ENCODE peak calls at places on chromosome 7, in seven cellular contexts. One of them, this sample, is unnamed.

GRCh38 chr7:30115709-30116297 is 19.0 kb upstream of the MTURN start:
- DNase-seq in fibroblast of the aortic adventitia: no peak
- DNase-seq in upper lobe of right lung: no peak
- DNase-seq in mucosa of descending colon: no peak
- DNase-seq in SHP77 treated with DMSO at 0.1 percent for 48 hours: no peak
- DNase-seq in HFF-Myc: no peak
- DNase-seq in A549: no peak
- DNase-seq in this sample: no peak

GRCh38 chr7:150631084-150631824 is 931 bp downstream of the GIMAP6 start:
- DNase-seq in fibroblast of the aortic adventitia: no peak
- DNase-seq in upper lobe of right lung: no peak
- DNase-seq in mucosa of descending colon: peak
- DNase-seq in SHP77 treated with DMSO at 0.1 percent for 48 hours: no peak
- DNase-seq in HFF-Myc: no peak
- DNase-seq in A549: no peak
- DNase-seq in this sample: no peak

GRCh38 chr7:40887099-40887498 is 752.3 kb downstream of the SUGCT start:
- DNase-seq in fibroblast of the aortic adventitia: peak
- DNase-seq in upper lobe of right lung: no peak
- DNase-seq in mucosa of descending colon: no peak
- DNase-seq in SHP77 treated with DMSO at 0.1 percent for 48 hours: no peak
- DNase-seq in HFF-Myc: no peak
- DNase-seq in A549: no peak
- DNase-seq in this sample: no peak

GRCh38 chr7:42096681-42097637 is 140.1 kb downstream of the GLI3 start:
- DNase-seq in fibroblast of the aortic adventitia: peak
- DNase-seq in upper lobe of right lung: no peak
- DNase-seq in mucosa of descending colon: peak
- DNase-seq in SHP77 treated with DMSO at 0.1 percent for 48 hours: no peak
- DNase-seq in HFF-Myc: no peak
- DNase-seq in A549: no peak
- DNase-seq in this sample: no peak

GRCh38 chr7:28408974-28409715 is 3.2 kb upstream of the CREB5 start:
- DNase-seq in fibroblast of the aortic adventitia: peak
- DNase-seq in upper lobe of right lung: peak
- DNase-seq in mucosa of descending colon: peak
- DNase-seq in SHP77 treated with DMSO at 0.1 percent for 48 hours: peak
- DNase-seq in HFF-Myc: peak
- DNase-seq in A549: peak
- DNase-seq in this sample: peak

GRCh38 chr7:192701-193536 is 548 bp downstream of the FAM20C start:
- DNase-seq in fibroblast of the aortic adventitia: no peak
- DNase-seq in upper lobe of right lung: no peak
- DNase-seq in mucosa of descending colon: peak
- DNase-seq in SHP77 treated with DMSO at 0.1 percent for 48 hours: no peak
- DNase-seq in HFF-Myc: no peak
- DNase-seq in A549: no peak
- DNase-seq in this sample: no peak

GRCh38 chr7:91183408-91183807 is 80.8 kb upstream of the FZD1 start:
- DNase-seq in fibroblast of the aortic adventitia: no peak
- DNase-seq in upper lobe of right lung: no peak
- DNase-seq in mucosa of descending colon: no peak
- DNase-seq in SHP77 treated with DMSO at 0.1 percent for 48 hours: no peak
- DNase-seq in HFF-Myc: no peak
- DNase-seq in A549: no peak
- DNase-seq in this sample: no peak

GRCh38 chr7:91973632-91974031 is 33.0 kb downstream of the AKAP9 start:
- DNase-seq in fibroblast of the aortic adventitia: no peak
- DNase-seq in upper lobe of right lung: no peak
- DNase-seq in mucosa of descending colon: no peak
- DNase-seq in SHP77 treated with DMSO at 0.1 percent for 48 hours: no peak
- DNase-seq in HFF-Myc: no peak
- DNase-seq in A549: no peak
- DNase-seq in this sample: no peak

GRCh38 chr7:134685250-134685649 is 38.6 kb downstream of the BPGM start:
- DNase-seq in fibroblast of the aortic adventitia: no peak
- DNase-seq in upper lobe of right lung: no peak
- DNase-seq in mucosa of descending colon: no peak
- DNase-seq in SHP77 treated with DMSO at 0.1 percent for 48 hours: no peak
- DNase-seq in HFF-Myc: no peak
- DNase-seq in A549: no peak
- DNase-seq in this sample: no peak

GRCh38 chr7:47069385-47070076 is 512.4 kb downstream of the TNS3 start:
- DNase-seq in fibroblast of the aortic adventitia: no peak
- DNase-seq in upper lobe of right lung: no peak
- DNase-seq in mucosa of descending colon: no peak
- DNase-seq in SHP77 treated with DMSO at 0.1 percent for 48 hours: no peak
- DNase-seq in HFF-Myc: no peak
- DNase-seq in A549: no peak
- DNase-seq in this sample: no peak

GRCh38 chr7:2099036-2099957 is 133.4 kb downstream of the MAD1L1 start:
- DNase-seq in fibroblast of the aortic adventitia: peak
- DNase-seq in upper lobe of right lung: no peak
- DNase-seq in mucosa of descending colon: no peak
- DNase-seq in SHP77 treated with DMSO at 0.1 percent for 48 hours: no peak
- DNase-seq in HFF-Myc: no peak
- DNase-seq in A549: no peak
- DNase-seq in this sample: peak

GRCh38 chr7:36880108-36880507 is 155.8 kb upstream of the AOAH start:
- DNase-seq in fibroblast of the aortic adventitia: no peak
- DNase-seq in upper lobe of right lung: no peak
- DNase-seq in mucosa of descending colon: no peak
- DNase-seq in SHP77 treated with DMSO at 0.1 percent for 48 hours: no peak
- DNase-seq in HFF-Myc: no peak
- DNase-seq in A549: no peak
- DNase-seq in this sample: no peak

GRCh38 chr7:117587931-117588330 is 108.1 kb downstream of the CFTR start:
- DNase-seq in fibroblast of the aortic adventitia: no peak
- DNase-seq in upper lobe of right lung: no peak
- DNase-seq in mucosa of descending colon: no peak
- DNase-seq in SHP77 treated with DMSO at 0.1 percent for 48 hours: no peak
- DNase-seq in HFF-Myc: no peak
- DNase-seq in A549: no peak
- DNase-seq in this sample: no peak

This sample was measured in GM18507.